ENCODE peak calls at places on chromosomes 6 and 20, in four cellular contexts. J is heart right ventricle, K is breast epithelium, G is Panc1. U is an unnamed sample.

GRCh38 chr6:122406187-122406586 is 6.7 kb downstream of the HSF2 start:
- DNase-seq in J (no peak), K (no peak), G (no peak), U (no peak)

GRCh38 chr6:90429713-90430112 is 133.1 kb upstream of the BACH2 start:
- DNase-seq in J (no peak), G (no peak), K (no peak), U (no peak)

GRCh38 chr6:143160439-143161220 is 99.9 kb downstream of the AIG1 start:
- DNase-seq in J (no peak), K (no peak), G (no peak), U (no peak)

GRCh38 chr6:151900897-151901485 is 93.5 kb downstream of the ESR1 start:
- DNase-seq in G (no peak), K (peak; percentile 79), J (no peak), U (no peak)

GRCh38 chr6:106145741-106146227 is 59.6 kb downstream of the PRDM1 start:
- DNase-seq in J (no peak), K (no peak), G (no peak), U (no peak)

GRCh38 chr6:15290962-15291704 is 45.3 kb downstream of the JARID2 start:
- DNase-seq in K (no peak), G (no peak), J (no peak), U (no peak)

GRCh38 chr20:58875541-58876134 is 23.1 kb downstream of the GNAS start:
- DNase-seq in K (no peak), J (no peak), G (no peak), U (no peak)

GRCh38 chr20:41091926-41092325 is 45.4 kb upstream of the PLCG1 start:
- DNase-seq in G (no peak), K (no peak), J (no peak), U (no peak)

GRCh38 chr6:21931641-21932335 is 338.2 kb downstream of the SOX4 start:
- DNase-seq in K (no peak), J (no peak), G (no peak), U (no peak)

GRCh38 chr20:7682916-7683315 is 257.3 kb downstream of the HAO1 start:
- DNase-seq in G (no peak), K (no peak), J (no peak), U (no peak)

GRCh38 chr6:44681782-44682181 is 294.3 kb downstream of the CDC5L start:
- DNase-seq in J (no peak), K (no peak), G (no peak), U (no peak)

GRCh38 chr20:21421601-21422236 is 24.4 kb upstream of the NKX2-4 start:
- DNase-seq in G (no peak), J (no peak), K (no peak), U (no peak)

GRCh38 chr20:11248691-11249178 is 574.9 kb upstream of the JAG1 start:
- DNase-seq in K (no peak), G (no peak), J (no peak), U (no peak)

GRCh38 chr6:87093651-87094050 is 1.3 kb downstream of the CGA start:
- DNase-seq in G (no peak), K (no peak), J (no peak), U (no peak)

GRCh38 chr20:22312744-22313346 is 271.5 kb downstream of the FOXA2 start:
- DNase-seq in J (no peak), G (peak; percentile 8), K (no peak), U (no peak)

GRCh38 chr6:90364291-90364690 is 67.6 kb upstream of the BACH2 start:
- DNase-seq in J (no peak), G (no peak), K (no peak), U (no peak)

GRCh38 chr6:69895396-69895795 is 29.0 kb downstream of the COL19A1 start:
- DNase-seq in K (no peak), J (no peak), G (no peak), U (no peak)

GRCh38 chr6:4707011-4707410 is 69.2 kb upstream of the CDYL start:
- DNase-seq in G (no peak), J (no peak), K (no peak), U (no peak)

GRCh38 chr20:58890454-58891075 is 38.0 kb downstream of the GNAS start:
- DNase-seq in J (peak; percentile 78), K (peak; percentile 65), G (no peak), U (peak; percentile 91)

GRCh38 chr6:170212051-170212756 is 78.7 kb downstream of the DLL1 start:
- DNase-seq in J (no peak), G (no peak), K (no peak), U (peak; percentile 13)

GRCh38 chr6:144528605-144529425 is 243.7 kb downstream of the UTRN start:
- DNase-seq in J (no peak), K (no peak), G (no peak), U (no peak)

GRCh38 chr6:28742668-28743270 is 181.0 kb downstream of the TRIM27 start:
- DNase-seq in G (no peak), K (no peak), J (no peak), U (no peak)

GRCh38 chr6:138036111-138036510 is 71.1 kb downstream of the PERP start:
- DNase-seq in G (no peak), J (no peak), K (no peak), U (no peak)

GRCh38 chr6:13273931-13274706 is 54.2 kb downstream of the TBC1D7 start:
- DNase-seq in K (no peak), J (no peak), G (no peak), U (peak; percentile 83)

GRCh38 chr6:108947114-108947854 is 99.1 kb downstream of the ARMC2 start:
- DNase-seq in J (no peak), K (no peak), G (no peak), U (no peak)

GRCh38 chr6:98747960-98748359 is 86.4 kb upstream of the POU3F2 start:
- DNase-seq in J (no peak), G (no peak), K (no peak), U (no peak)

GRCh38 chr6:105849741-105850140 is 236.4 kb upstream of the PRDM1 start:
- DNase-seq in K (no peak), G (no peak), J (no peak), U (no peak)

GRCh38 chr6:45415315-45415714 is 37.6 kb upstream of the SUPT3H start:
- DNase-seq in G (no peak), K (no peak), J (no peak), U (no peak)

GRCh38 chr6:116866281-116866871 is 10.7 kb upstream of the RFX6 start:
- DNase-seq in J (no peak), G (no peak), K (no peak), U (no peak)

GRCh38 chr20:35992713-35993335 is 24.4 kb downstream of the CNBD2 start:
- DNase-seq in K (no peak), J (no peak), G (no peak), U (no peak)

GRCh38 chr6:37047421-37047931 is 42.0 kb downstream of the FGD2 start:
- DNase-seq in J (no peak), K (no peak), G (no peak), U (no peak)

GRCh38 chr6:147906361-147906760 is 397.9 kb downstream of the SAMD5 start:
- DNase-seq in G (no peak), J (no peak), K (no peak), U (no peak)

GRCh38 chr20:24981750-24982149 is 10.8 kb downstream of the APMAP start:
- DNase-seq in J (peak; percentile 48), G (no peak), K (no peak), U (peak; percentile 82)

GRCh38 chr6:139597781-139598368 is 223.4 kb upstream of the CITED2 start:
- DNase-seq in J (peak; percentile 59), K (no peak), G (no peak), U (peak; percentile 65)

GRCh38 chr6:75934643-75935472 is 137.6 kb downstream of the IMPG1 start:
- DNase-seq in G (peak; percentile 33), J (peak; percentile 16), K (no peak), U (no peak)

GRCh38 chr6:109372070-109372585 is 10.1 kb downstream of the CD164 start:
- DNase-seq in K (no peak), G (no peak), J (no peak), U (no peak)

GRCh38 chr6:18985061-18985460 is 597.9 kb downstream of the RNF144B start:
- DNase-seq in K (no peak), J (no peak), G (no peak), U (no peak)

GRCh38 chr6:142011156-142011555 is 121.6 kb upstream of the GJE1 start:
- DNase-seq in J (no peak), G (no peak), K (no peak), U (no peak)

GRCh38 chr20:62702886-62703852 is 5.5 kb upstream of the NTSR1 start:
- DNase-seq in G (peak; percentile 86), K (no peak), J (peak; percentile 4), U (peak; percentile 45)

DNA sequence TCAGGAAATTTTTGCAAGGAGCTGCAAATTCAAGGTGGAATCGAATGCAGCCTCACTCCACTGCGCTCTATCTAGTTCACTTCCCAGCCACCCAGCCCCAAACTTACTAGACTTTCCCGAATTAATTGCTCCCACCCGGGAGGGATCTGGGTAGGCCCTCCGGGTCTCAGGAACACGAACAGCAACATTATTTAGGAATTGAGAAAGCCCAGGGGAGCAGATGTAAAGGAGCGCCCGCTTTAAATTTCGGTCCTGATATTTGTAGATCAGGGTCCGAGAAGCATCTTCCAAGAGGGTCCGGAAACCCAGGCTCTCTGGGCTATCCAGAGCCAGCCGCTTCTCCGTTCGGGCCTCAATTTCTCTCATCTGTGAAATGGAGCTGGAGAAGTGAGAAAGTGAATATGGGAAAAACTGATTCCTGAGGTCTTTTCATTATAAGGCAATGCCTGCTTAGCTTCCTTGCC is 490 bp upstream of the ID1 start:
- DNase-seq in K (no peak), G (no peak), J (no peak), U (no peak)
- H3K4me1 ChIP-seq in K (peaks cover 5% of the 10 kb centered on the region), G (peaks cover 52% of the 10 kb centered on the region), J (peaks cover 58% of the 10 kb centered on the region), U (peaks cover 67% of the 10 kb centered on the region)

GRCh38 chr6:56749632-56750151 is 107.0 kb upstream of the DST start:
- DNase-seq in K (no peak), G (peak; percentile 90), J (no peak), U (no peak)

GRCh38 chr6:56752534-56752933 is 109.8 kb upstream of the DST start:
- DNase-seq in G (no peak), J (no peak), K (no peak), U (no peak)

GRCh38 chr6:56751604-56752003 is 108.9 kb upstream of the DST start:
- DNase-seq in G (no peak), J (no peak), K (no peak), U (no peak)

GRCh38 chr6:56753801-56754200 is 111.1 kb upstream of the DST start:
- DNase-seq in J (no peak), K (no peak), G (no peak), U (no peak)

GRCh38 chr6:56752009-56752408 is 109.3 kb upstream of the DST start:
- DNase-seq in K (no peak), G (no peak), J (no peak), U (no peak)
- H3K4me1 ChIP-seq in K (no peaks in the 10 kb centered on the region), G (peaks cover 80% of the 10 kb centered on the region), J (peaks cover 81% of the 10 kb centered on the region), U (peaks cover 16% of the 10 kb centered on the region)

GRCh38 chr6:30683137-30683979 is 3.1 kb downstream of the PPP1R18 start:
- DNase-seq in K (no peak), G (no peak), J (peak; percentile 48), U (no peak)
- H3K4me1 ChIP-seq in K (peaks cover 11% of the 10 kb centered on the region), G (peaks cover 35% of the 10 kb centered on the region), J (peaks cover 63% of the 10 kb centered on the region), U (peaks cover 20% of the 10 kb centered on the region)

GRCh38 chr6:33771342-33772113 is 17.4 kb downstream of the LEMD2 start:
- DNase-seq in G (no peak), J (peak; percentile 73), K (no peak), U (peak; percentile 93)
- H3K4me1 ChIP-seq in G (peaks cover 23% of the 10 kb centered on the region), J (peaks cover 42% of the 10 kb centered on the region), K (peaks cover 23% of the 10 kb centered on the region), U (peaks cover 38% of the 10 kb centered on the region)

DNA sequence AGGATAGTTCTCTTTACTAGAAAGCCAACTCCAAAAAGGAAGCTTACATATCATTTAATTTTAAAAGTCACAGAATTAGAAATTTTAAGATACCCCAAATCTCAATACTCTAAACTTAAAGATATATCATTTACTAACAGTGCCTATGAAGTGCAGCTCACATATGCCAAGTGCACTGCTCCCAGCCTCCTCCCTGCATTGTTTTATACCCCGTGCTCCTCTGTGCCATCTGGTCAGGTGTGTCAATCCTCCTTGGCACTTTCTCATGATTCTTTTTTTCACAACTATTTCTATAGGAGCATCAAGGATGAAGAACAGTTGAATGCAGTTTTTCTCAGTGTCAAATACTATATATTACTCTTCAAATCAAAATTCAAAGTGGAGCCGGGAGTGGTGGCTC is 8.8 kb downstream of the MAP7 start:
- DNase-seq in K (no peak), G (no peak), J (no peak), U (no peak)
- H3K4me1 ChIP-seq in K (no peaks in the 10 kb centered on the region), G (no peaks in the 10 kb centered on the region), J (no peaks in the 10 kb centered on the region), U (no peaks in the 10 kb centered on the region)

U was measured in left lung.